ENCODE peak calls at places on chromosomes 3 and 15, in nine cellular contexts. G, V, C, U, O, T, R, N and X are unnamed samples.

GRCh38 chr3:147960791-147961190 is 551.6 kb downstream of the ZIC1 start:
- DNase-seq in G (no peak), V (no peak), C (no peak), U (no peak), O (no peak), T (no peak), R (no peak), N (no peak), X (no peak)

GRCh38 chr3:182276512-182276911 is 516.8 kb upstream of the ATP11B start:
- DNase-seq in G (no peak), V (no peak), C (no peak), U (no peak), O (no peak), T (no peak), R (no peak), N (no peak), X (no peak)

GRCh38 chr3:105473521-105474223 is 107.0 kb downstream of the ALCAM start:
- DNase-seq in G (no peak), V (no peak), C (no peak), U (no peak), O (no peak), T (no peak), R (peak), N (peak), X (no peak)

GRCh38 chr15:35740761-35741160 is 194.8 kb upstream of the DPH6 start:
- DNase-seq in G (no peak), V (no peak), C (no peak), U (no peak), O (no peak), T (no peak), R (peak), N (peak), X (no peak)

GRCh38 chr3:123344175-123344908 is 104.5 kb downstream of the ADCY5 start:
- DNase-seq in G (peak), V (no peak), C (no peak), U (no peak), O (peak), T (no peak), R (peak), N (peak), X (no peak)

GRCh38 chr3:129661766-129662165 is 55.3 kb upstream of the PLXND1 start:
- DNase-seq in G (no peak), V (no peak), C (no peak), U (no peak), O (no peak), T (no peak), R (no peak), N (no peak), X (no peak)

GRCh38 chr3:11655188-11655928 is 11.6 kb upstream of the VGLL4 start:
- DNase-seq in G (no peak), V (no peak), C (no peak), U (no peak), O (peak), T (peak), R (peak), N (no peak), X (no peak)

GRCh38 chr3:64248247-64248646 is 23.0 kb upstream of the PRICKLE2 start:
- DNase-seq in G (no peak), V (no peak), C (no peak), U (no peak), O (no peak), T (no peak), R (no peak), N (no peak), X (no peak)

GRCh38 chr3:113148307-113148703 is 63.1 kb upstream of the BOC start:
- DNase-seq in G (no peak), V (no peak), C (no peak), U (peak), O (no peak), T (no peak), R (no peak), N (no peak), X (no peak)

GRCh38 chr3:176362191-176362731 is 835.0 kb downstream of the TBL1XR1 start:
- DNase-seq in G (no peak), V (no peak), C (no peak), U (no peak), O (no peak), T (no peak), R (no peak), N (no peak), X (no peak)

GRCh38 chr3:9416139-9416780 is 18.8 kb downstream of the SETD5 start:
- DNase-seq in G (no peak), V (no peak), C (no peak), U (no peak), O (no peak), T (peak), R (no peak), N (peak), X (no peak)

GRCh38 chr15:57401546-57401945 is 25.2 kb downstream of the CGNL1 start:
- DNase-seq in G (no peak), V (no peak), C (no peak), U (no peak), O (no peak), T (no peak), R (no peak), N (peak), X (no peak)

GRCh38 chr15:49372366-49372765 is 50.7 kb upstream of the FGF7 start:
- DNase-seq in G (no peak), V (no peak), C (no peak), U (no peak), O (no peak), T (no peak), R (no peak), N (no peak), X (no peak)

GRCh38 chr15:76903251-76903681 is 1.9 kb downstream of the SCAPER start:
- DNase-seq in G (no peak), V (no peak), C (no peak), U (no peak), O (peak), T (peak), R (peak), N (peak), X (no peak)

GRCh38 chr3:128236667-128237066 is 83.4 kb downstream of the EEFSEC start:
- DNase-seq in G (no peak), V (no peak), C (no peak), U (no peak), O (peak), T (no peak), R (no peak), N (no peak), X (no peak)

GRCh38 chr3:43024183-43024865 is 45.2 kb downstream of the GASK1A start:
- DNase-seq in G (no peak), V (no peak), C (no peak), U (no peak), O (no peak), T (no peak), R (no peak), N (no peak), X (no peak)

GRCh38 chr15:48940508-48940907 is 23.2 kb downstream of the SHC4 start:
- DNase-seq in G (no peak), V (no peak), C (no peak), U (no peak), O (no peak), T (peak), R (peak), N (peak), X (no peak)

GRCh38 chr3:119636194-119636593 is 24.2 kb downstream of the POPDC2 start:
- DNase-seq in G (no peak), V (no peak), C (no peak), U (no peak), O (no peak), T (no peak), R (peak), N (peak), X (no peak)

GRCh38 chr15:55774113-55774970 is 31.4 kb upstream of the PRTG start:
- DNase-seq in G (peak), V (peak), C (no peak), U (peak), O (peak), T (peak), R (peak), N (no peak), X (peak)

GRCh38 chr3:58575986-58576652 is 1.1 kb downstream of the FAM107A start:
- DNase-seq in G (no peak), V (peak), C (no peak), U (no peak), O (no peak), T (no peak), R (no peak), N (no peak), X (no peak)

GRCh38 chr3:111151438-111151837 is 79.8 kb downstream of the NECTIN3 start:
- DNase-seq in G (no peak), V (no peak), C (no peak), U (no peak), O (no peak), T (peak), R (peak), N (peak), X (no peak)

GRCh38 chr15:78244101-78244500 is 9.7 kb upstream of the ACSBG1 start:
- DNase-seq in G (no peak), V (no peak), C (no peak), U (peak), O (no peak), T (no peak), R (no peak), N (no peak), X (no peak)

GRCh38 chr3:52299815-52300611 is 12.4 kb downstream of the GLYCTK start:
- DNase-seq in G (peak), V (peak), C (no peak), U (no peak), O (no peak), T (peak), R (peak), N (peak), X (peak)

GRCh38 chr3:194485876-194486539 is 794 bp downstream of the ATP13A3 start:
- DNase-seq in G (peak), V (peak), C (peak), U (peak), O (no peak), T (no peak), R (peak), N (peak), X (no peak)

GRCh38 chr3:160641675-160642330 is 35.2 kb upstream of the ARL14 start:
- DNase-seq in G (no peak), V (no peak), C (no peak), U (no peak), O (no peak), T (no peak), R (peak), N (peak), X (no peak)

GRCh38 chr15:97425596-97425995 is 534.9 kb upstream of the ARRDC4 start:
- DNase-seq in G (no peak), V (no peak), C (no peak), U (no peak), O (no peak), T (no peak), R (no peak), N (no peak), X (no peak)

GRCh38 chr3:151974067-151974466 is 100.6 kb downstream of the SUCNR1 start:
- DNase-seq in G (no peak), V (no peak), C (no peak), U (no peak), O (peak), T (no peak), R (peak), N (peak), X (no peak)

GRCh38 chr3:62370112-62371031 is 3.0 kb downstream of the FEZF2 start:
- DNase-seq in G (no peak), V (no peak), C (no peak), U (no peak), O (no peak), T (no peak), R (no peak), N (no peak), X (no peak)

GRCh38 chr3:139157161-139157932 is 112.7 kb upstream of the PRR23C start:
- DNase-seq in G (no peak), V (no peak), C (no peak), U (no peak), O (peak), T (no peak), R (no peak), N (no peak), X (no peak)

GRCh38 chr15:27500206-27500605 is 529.2 kb downstream of the GABRG3 start:
- DNase-seq in G (no peak), V (no peak), C (no peak), U (no peak), O (no peak), T (no peak), R (no peak), N (no peak), X (no peak)

GRCh38 chr3:128475355-128475754 is 8.7 kb upstream of the DNAJB8 start:
- DNase-seq in G (no peak), V (no peak), C (no peak), U (no peak), O (no peak), T (no peak), R (no peak), N (no peak), X (no peak)

GRCh38 chr15:28086175-28086703 is 12.9 kb downstream of the OCA2 start:
- DNase-seq in G (no peak), V (peak), C (no peak), U (peak), O (peak), T (peak), R (peak), N (peak), X (peak)

GRCh38 chr3:107897471-107898180 is 193.2 kb downstream of the CD47 start:
- DNase-seq in G (no peak), V (no peak), C (no peak), U (no peak), O (no peak), T (no peak), R (peak), N (peak), X (no peak)

GRCh38 chr3:172187511-172187910 is 148.1 kb downstream of the FNDC3B start:
- DNase-seq in G (no peak), V (no peak), C (no peak), U (no peak), O (no peak), T (no peak), R (no peak), N (no peak), X (no peak)

GRCh38 chr3:10189557-10190374 is 25.0 kb downstream of the IRAK2 start:
- DNase-seq in G (peak), V (peak), C (no peak), U (peak), O (no peak), T (peak), R (peak), N (peak), X (no peak)

DNA sequence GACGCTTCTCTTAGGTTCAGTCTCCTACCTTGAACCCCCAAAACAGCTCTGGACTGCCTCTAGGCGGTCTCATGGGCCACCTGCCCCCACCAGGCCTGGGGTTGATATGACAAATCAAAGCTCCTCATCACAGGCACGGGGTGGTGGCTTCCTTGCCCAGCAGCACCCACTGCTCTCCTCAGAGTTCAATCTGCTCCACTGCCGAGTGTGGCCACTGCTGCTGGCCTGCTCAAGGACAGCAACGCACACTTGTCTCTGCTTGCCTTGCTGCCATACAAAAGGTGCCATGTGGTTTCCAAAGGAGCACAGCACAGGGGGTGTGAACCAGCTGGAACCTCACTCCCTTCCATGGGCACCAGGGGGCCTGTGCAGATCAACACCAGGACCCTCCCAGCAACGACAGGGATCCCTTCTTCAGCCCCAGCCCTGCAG is 10.2 kb downstream of the KBTBD13 start:
- DNase-seq in G (no peak), V (no peak), C (no peak), U (no peak), O (peak), T (peak), R (no peak), N (no peak), X (no peak)
- TF ChIP-seq CTCF in G (no peak), V (no peak), C (no peak), U (peak), O (peak), T (no peak), R (peak), N (peak), X (peak)

GRCh38 chr15:29613951-29614382 is 208.3 kb downstream of the TJP1 start:
- DNase-seq in G (no peak), V (no peak), C (no peak), U (no peak), O (peak), T (peak), R (peak), N (no peak), X (no peak)
- TF ChIP-seq CTCF in G (no peak), V (no peak), C (no peak), U (no peak), O (peak), T (peak), R (no peak), N (peak), X (peak)

DNA sequence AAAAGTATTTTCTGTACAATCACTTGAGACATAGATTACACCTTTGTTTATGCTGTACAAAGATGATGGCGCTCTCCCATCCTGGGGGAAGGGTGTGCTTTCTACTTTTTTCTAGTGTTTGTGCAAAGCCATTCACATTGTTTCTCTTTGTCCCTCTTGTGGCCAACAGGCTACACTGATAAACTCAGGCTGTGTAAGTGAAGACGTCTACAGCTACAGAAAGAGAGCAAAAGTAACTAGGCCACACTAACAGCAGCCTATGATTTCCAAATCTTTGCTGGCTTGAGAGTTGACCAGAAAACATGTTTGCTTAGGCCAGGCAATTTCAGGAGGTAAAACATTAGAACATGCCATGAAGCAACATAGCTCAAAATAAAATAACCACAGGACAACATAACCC is 75.1 kb downstream of the FOXB1 start:
- DNase-seq in G (no peak), V (no peak), C (no peak), U (no peak), O (no peak), T (peak), R (peak), N (no peak), X (no peak)
- TF ChIP-seq CTCF in G (no peak), V (no peak), C (no peak), U (no peak), O (peak), T (peak), R (peak), N (peak), X (peak)

DNA sequence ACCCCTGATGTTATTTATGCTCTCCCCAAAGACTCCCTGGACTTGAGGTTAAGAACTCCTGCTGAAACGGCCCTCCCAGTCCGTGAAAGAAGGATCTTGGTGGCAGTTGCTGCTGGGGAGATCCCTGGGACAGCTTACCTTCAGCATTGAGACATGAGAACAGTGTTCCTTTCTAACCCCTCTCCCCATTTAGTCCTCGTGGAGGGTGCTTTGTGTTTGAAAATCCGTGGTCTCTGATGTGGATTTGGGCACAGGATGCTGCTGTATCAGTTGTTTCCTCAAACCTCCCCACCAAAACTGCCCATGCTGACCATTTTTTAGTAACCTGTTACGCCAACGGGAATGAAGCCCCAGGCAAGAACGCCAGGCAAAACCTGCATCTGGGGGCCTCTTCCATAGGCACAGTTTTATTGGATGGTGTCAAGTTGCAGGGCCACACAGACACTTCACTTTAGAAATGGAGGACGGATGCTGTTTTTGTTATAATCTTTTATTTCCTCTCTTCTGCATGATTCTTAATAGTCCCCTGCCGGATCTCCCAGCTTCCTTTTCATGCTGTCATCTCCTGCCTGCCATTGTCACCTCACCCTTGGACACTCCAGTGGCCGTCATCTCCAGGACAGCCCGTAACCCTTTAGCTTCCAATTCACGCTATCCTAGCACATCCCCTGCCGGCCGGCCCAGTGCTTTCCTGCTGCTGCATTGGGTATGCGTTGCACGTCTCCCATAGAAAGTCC is 31.7 kb upstream of the CEMIP start:
- DNase-seq in G (no peak), V (no peak), C (no peak), U (no peak), O (no peak), T (no peak), R (no peak), N (no peak), X (peak)
- TF ChIP-seq CTCF in G (no peak), V (no peak), C (no peak), U (no peak), O (peak), T (no peak), R (no peak), N (peak), X (no peak)

DNA sequence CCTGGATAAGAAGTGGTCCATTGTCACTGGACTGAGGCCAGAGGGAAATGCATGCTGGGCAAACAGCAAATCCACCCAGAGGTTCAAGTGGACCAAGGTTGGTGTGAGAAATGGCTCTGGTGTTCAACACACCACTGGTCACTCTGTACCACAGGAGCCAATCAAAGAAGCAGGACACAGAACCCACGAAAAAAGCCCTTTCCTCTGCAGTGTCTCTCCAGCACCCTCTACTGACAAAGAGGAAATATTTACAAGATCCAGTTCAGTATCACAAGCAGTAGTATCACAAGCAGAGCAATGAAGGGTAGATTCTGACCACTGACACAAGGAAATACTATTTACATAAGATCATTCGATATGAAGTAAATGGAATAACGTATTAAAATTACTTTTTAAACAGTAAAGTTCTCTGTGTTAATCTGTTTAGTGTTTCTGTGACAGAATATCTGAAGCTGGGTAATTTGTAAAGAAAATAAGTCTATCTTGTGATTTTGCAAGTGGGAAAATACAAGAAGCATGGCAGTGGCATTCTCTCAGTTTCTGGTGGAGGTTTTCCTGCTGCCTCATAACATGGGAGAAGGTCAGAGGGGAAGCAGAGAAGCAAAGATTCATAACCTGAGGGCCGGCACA is 390.7 kb downstream of the EFHB start:
- DNase-seq in G (no peak), V (peak), C (peak), U (no peak), O (peak), T (peak), R (peak), N (no peak), X (no peak)
- TF ChIP-seq CTCF in G (peak), V (peak), C (peak), U (peak), O (peak), T (peak), R (no peak), N (no peak), X (peak)

GRCh38 chr3:191502583-191502982 is 41.6 kb downstream of the PYDC2 start:
- DNase-seq in G (no peak), V (no peak), C (no peak), U (no peak), O (no peak), T (peak), R (peak), N (no peak), X (no peak)
- TF ChIP-seq CTCF in G (peak), V (peak), C (no peak), U (no peak), O (peak), T (no peak), R (no peak), N (no peak), X (peak)

DNA sequence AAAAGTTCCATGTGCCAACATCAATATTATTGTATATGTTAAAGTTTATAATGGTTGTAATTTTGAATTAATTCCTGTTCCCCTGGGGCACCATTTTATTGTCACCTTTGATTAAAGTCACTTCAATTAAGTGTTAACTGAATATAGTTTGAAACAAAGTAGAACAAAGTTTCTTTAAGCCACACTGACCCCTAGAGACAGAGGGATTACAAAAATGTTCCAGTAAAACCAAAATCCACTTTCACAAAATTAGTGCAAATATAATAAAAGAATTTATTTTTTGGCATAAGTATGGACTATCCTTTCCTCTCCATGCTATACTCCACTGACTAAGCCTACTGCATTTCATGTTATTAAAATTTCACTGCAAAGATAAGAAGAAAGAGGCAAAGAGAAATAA is 123.9 kb downstream of the ZMAT3 start:
- DNase-seq in G (no peak), V (no peak), C (no peak), U (no peak), O (no peak), T (no peak), R (no peak), N (no peak), X (no peak)
- TF ChIP-seq CTCF in G (peak), V (no peak), C (no peak), U (no peak), O (no peak), T (no peak), R (no peak), N (no peak), X (no peak)